ENCODE peak calls at places on chromosomes 3 and 15, in eight cellular contexts. One of them, this sample, is unnamed.

GRCh38 chr3:64354221-64354620 is 129.0 kb upstream of the PRICKLE2 start:
- DNase-seq in body of pancreas: no peak
- DNase-seq in IMR-90: peak
- DNase-seq in foreskin fibroblast: peak
- DNase-seq in osteocyte: no peak
- DNase-seq in GM06990: no peak
- DNase-seq in bronchial epithelial cell: peak
- DNase-seq in AG09309: no peak
- DNase-seq in this sample: no peak

GRCh38 chr3:11637901-11638668 is 5.6 kb downstream of the VGLL4 start:
- DNase-seq in body of pancreas: no peak
- DNase-seq in IMR-90: peak
- DNase-seq in foreskin fibroblast: peak
- DNase-seq in osteocyte: no peak
- DNase-seq in GM06990: no peak
- DNase-seq in bronchial epithelial cell: no peak
- DNase-seq in AG09309: peak
- DNase-seq in this sample: no peak

GRCh38 chr15:25727867-25728600 is 135.1 kb downstream of the ATP10A start:
- DNase-seq in body of pancreas: no peak
- DNase-seq in IMR-90: no peak
- DNase-seq in foreskin fibroblast: no peak
- DNase-seq in osteocyte: peak
- DNase-seq in GM06990: no peak
- DNase-seq in bronchial epithelial cell: no peak
- DNase-seq in AG09309: no peak
- DNase-seq in this sample: peak

GRCh38 chr15:30962659-30963058 is 28.8 kb downstream of the MTMR10 start:
- DNase-seq in body of pancreas: no peak
- DNase-seq in IMR-90: no peak
- DNase-seq in foreskin fibroblast: no peak
- DNase-seq in osteocyte: no peak
- DNase-seq in GM06990: no peak
- DNase-seq in bronchial epithelial cell: no peak
- DNase-seq in AG09309: no peak
- DNase-seq in this sample: no peak

GRCh38 chr15:60905587-60905986 is 323.5 kb downstream of the RORA start:
- DNase-seq in body of pancreas: peak
- DNase-seq in IMR-90: no peak
- DNase-seq in foreskin fibroblast: no peak
- DNase-seq in osteocyte: no peak
- DNase-seq in GM06990: no peak
- DNase-seq in bronchial epithelial cell: peak
- DNase-seq in AG09309: no peak
- DNase-seq in this sample: no peak

GRCh38 chr15:98417346-98417745 is 231.0 kb upstream of the IGF1R start:
- DNase-seq in body of pancreas: no peak
- DNase-seq in IMR-90: no peak
- DNase-seq in foreskin fibroblast: no peak
- DNase-seq in osteocyte: no peak
- DNase-seq in GM06990: no peak
- DNase-seq in bronchial epithelial cell: no peak
- DNase-seq in AG09309: no peak
- DNase-seq in this sample: no peak

GRCh38 chr15:90845201-90845949 is 23.0 kb upstream of the FURIN start:
- DNase-seq in body of pancreas: no peak
- DNase-seq in IMR-90: peak
- DNase-seq in foreskin fibroblast: peak
- DNase-seq in osteocyte: no peak
- DNase-seq in GM06990: peak
- DNase-seq in bronchial epithelial cell: peak
- DNase-seq in AG09309: peak
- DNase-seq in this sample: no peak

GRCh38 chr3:242986-243706 is 46.6 kb downstream of the CHL1 start:
- DNase-seq in body of pancreas: no peak
- DNase-seq in IMR-90: peak
- DNase-seq in foreskin fibroblast: no peak
- DNase-seq in osteocyte: no peak
- DNase-seq in GM06990: no peak
- DNase-seq in bronchial epithelial cell: peak
- DNase-seq in AG09309: no peak
- DNase-seq in this sample: no peak

GRCh38 chr3:66655119-66655518 is 154.3 kb upstream of the LRIG1 start:
- DNase-seq in body of pancreas: no peak
- DNase-seq in IMR-90: no peak
- DNase-seq in foreskin fibroblast: no peak
- DNase-seq in osteocyte: no peak
- DNase-seq in GM06990: no peak
- DNase-seq in bronchial epithelial cell: no peak
- DNase-seq in AG09309: no peak
- DNase-seq in this sample: no peak

GRCh38 chr3:156360992-156361391 is 193.9 kb downstream of the SSR3 start:
- DNase-seq in body of pancreas: no peak
- DNase-seq in IMR-90: no peak
- DNase-seq in foreskin fibroblast: no peak
- DNase-seq in osteocyte: no peak
- DNase-seq in GM06990: no peak
- DNase-seq in bronchial epithelial cell: no peak
- DNase-seq in AG09309: no peak
- DNase-seq in this sample: no peak

GRCh38 chr3:71018794-71019193 is 564.7 kb downstream of the FOXP1 start:
- DNase-seq in body of pancreas: no peak
- DNase-seq in IMR-90: no peak
- DNase-seq in foreskin fibroblast: no peak
- DNase-seq in osteocyte: no peak
- DNase-seq in GM06990: no peak
- DNase-seq in bronchial epithelial cell: no peak
- DNase-seq in AG09309: no peak
- DNase-seq in this sample: no peak

GRCh38 chr3:159884661-159885402 is 103.8 kb upstream of the IL12A start:
- DNase-seq in body of pancreas: no peak
- DNase-seq in IMR-90: peak
- DNase-seq in foreskin fibroblast: peak
- DNase-seq in osteocyte: no peak
- DNase-seq in GM06990: no peak
- DNase-seq in bronchial epithelial cell: peak
- DNase-seq in AG09309: no peak
- DNase-seq in this sample: no peak

GRCh38 chr3:117398166-117398954 is 688.8 kb downstream of the TUSC7 start:
- DNase-seq in body of pancreas: peak
- DNase-seq in IMR-90: no peak
- DNase-seq in foreskin fibroblast: no peak
- DNase-seq in osteocyte: no peak
- DNase-seq in GM06990: no peak
- DNase-seq in bronchial epithelial cell: no peak
- DNase-seq in AG09309: no peak
- DNase-seq in this sample: no peak

GRCh38 chr15:70318594-70318993 is 220.9 kb upstream of the TLE3 start:
- DNase-seq in body of pancreas: no peak
- DNase-seq in IMR-90: no peak
- DNase-seq in foreskin fibroblast: peak
- DNase-seq in osteocyte: peak
- DNase-seq in GM06990: no peak
- DNase-seq in bronchial epithelial cell: no peak
- DNase-seq in AG09309: no peak
- DNase-seq in this sample: no peak

GRCh38 chr3:114660124-114660523 is 366.3 kb downstream of the TIGIT start:
- DNase-seq in body of pancreas: no peak
- DNase-seq in IMR-90: peak
- DNase-seq in foreskin fibroblast: peak
- DNase-seq in osteocyte: no peak
- DNase-seq in GM06990: no peak
- DNase-seq in bronchial epithelial cell: no peak
- DNase-seq in AG09309: no peak
- DNase-seq in this sample: peak

GRCh38 chr3:69012836-69013255 is 638 bp downstream of the EOGT start:
- DNase-seq in body of pancreas: peak
- DNase-seq in IMR-90: peak
- DNase-seq in foreskin fibroblast: peak
- DNase-seq in osteocyte: no peak
- DNase-seq in GM06990: peak
- DNase-seq in bronchial epithelial cell: peak
- DNase-seq in AG09309: no peak
- DNase-seq in this sample: peak
- TF ChIP-seq CTCF in body of pancreas: no peak
- TF ChIP-seq CTCF in IMR-90: no peak
- TF ChIP-seq CTCF in foreskin fibroblast: no peak
- TF ChIP-seq CTCF in osteocyte: no peak
- TF ChIP-seq CTCF in GM06990: no peak
- TF ChIP-seq CTCF in bronchial epithelial cell: peak
- TF ChIP-seq CTCF in AG09309: no peak
- TF ChIP-seq CTCF in this sample: no peak

GRCh38 chr3:123767020-123767394 is 117.1 kb downstream of the MYLK start:
- DNase-seq in body of pancreas: no peak
- DNase-seq in IMR-90: no peak
- DNase-seq in foreskin fibroblast: no peak
- DNase-seq in osteocyte: no peak
- DNase-seq in GM06990: no peak
- DNase-seq in bronchial epithelial cell: no peak
- DNase-seq in AG09309: no peak
- DNase-seq in this sample: no peak
- TF ChIP-seq CTCF in body of pancreas: no peak
- TF ChIP-seq CTCF in IMR-90: no peak
- TF ChIP-seq CTCF in foreskin fibroblast: no peak
- TF ChIP-seq CTCF in osteocyte: no peak
- TF ChIP-seq CTCF in GM06990: no peak
- TF ChIP-seq CTCF in bronchial epithelial cell: no peak
- TF ChIP-seq CTCF in AG09309: no peak
- TF ChIP-seq CTCF in this sample: no peak

DNA sequence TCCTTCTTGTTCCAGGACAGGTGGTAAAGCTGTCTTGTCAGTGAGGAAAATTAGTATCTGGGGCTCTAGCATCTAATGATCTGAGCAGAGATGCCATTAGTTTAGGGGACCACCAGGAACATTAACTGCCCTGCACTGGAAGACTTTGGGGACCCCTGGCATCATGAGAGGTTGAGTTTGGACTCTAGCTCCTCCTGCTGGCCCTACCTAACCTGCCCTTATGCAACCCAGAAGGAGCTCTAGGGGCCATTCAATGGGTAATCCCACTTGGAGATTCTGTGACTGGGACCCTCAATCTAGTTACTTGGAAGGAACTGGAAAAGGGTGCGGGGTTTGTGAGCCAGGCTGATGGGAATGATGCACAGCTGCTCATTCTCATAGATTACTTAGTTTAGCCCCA is 451.0 kb downstream of the EPHB1 start:
- DNase-seq in body of pancreas: no peak
- DNase-seq in IMR-90: no peak
- DNase-seq in foreskin fibroblast: no peak
- DNase-seq in osteocyte: no peak
- DNase-seq in GM06990: no peak
- DNase-seq in bronchial epithelial cell: no peak
- DNase-seq in AG09309: no peak
- DNase-seq in this sample: no peak
- TF ChIP-seq CTCF in body of pancreas: no peak
- TF ChIP-seq CTCF in IMR-90: no peak
- TF ChIP-seq CTCF in foreskin fibroblast: peak
- TF ChIP-seq CTCF in osteocyte: no peak
- TF ChIP-seq CTCF in GM06990: peak
- TF ChIP-seq CTCF in bronchial epithelial cell: no peak
- TF ChIP-seq CTCF in AG09309: peak
- TF ChIP-seq CTCF in this sample: no peak

GRCh38 chr3:142853270-142854163 is 35.4 kb downstream of the PCOLCE2 start:
- DNase-seq in body of pancreas: peak
- DNase-seq in IMR-90: peak
- DNase-seq in foreskin fibroblast: peak
- DNase-seq in osteocyte: no peak
- DNase-seq in GM06990: no peak
- DNase-seq in bronchial epithelial cell: peak
- DNase-seq in AG09309: no peak
- DNase-seq in this sample: peak
- TF ChIP-seq CTCF in body of pancreas: no peak
- TF ChIP-seq CTCF in IMR-90: no peak
- TF ChIP-seq CTCF in foreskin fibroblast: no peak
- TF ChIP-seq CTCF in osteocyte: no peak
- TF ChIP-seq CTCF in GM06990: no peak
- TF ChIP-seq CTCF in bronchial epithelial cell: no peak
- TF ChIP-seq CTCF in AG09309: no peak
- TF ChIP-seq CTCF in this sample: no peak

GRCh38 chr3:45937206-45938042 is 5.8 kb upstream of the CXCR6 start:
- DNase-seq in body of pancreas: no peak
- DNase-seq in IMR-90: no peak
- DNase-seq in foreskin fibroblast: no peak
- DNase-seq in osteocyte: no peak
- DNase-seq in GM06990: no peak
- DNase-seq in bronchial epithelial cell: no peak
- DNase-seq in AG09309: no peak
- DNase-seq in this sample: no peak
- TF ChIP-seq CTCF in body of pancreas: no peak
- TF ChIP-seq CTCF in IMR-90: no peak
- TF ChIP-seq CTCF in foreskin fibroblast: no peak
- TF ChIP-seq CTCF in osteocyte: no peak
- TF ChIP-seq CTCF in GM06990: no peak
- TF ChIP-seq CTCF in bronchial epithelial cell: no peak
- TF ChIP-seq CTCF in AG09309: no peak
- TF ChIP-seq CTCF in this sample: no peak

GRCh38 chr15:50148362-50148963 is 29.4 kb upstream of the ATP8B4 start:
- DNase-seq in body of pancreas: no peak
- DNase-seq in IMR-90: peak
- DNase-seq in foreskin fibroblast: peak
- DNase-seq in osteocyte: no peak
- DNase-seq in GM06990: no peak
- DNase-seq in bronchial epithelial cell: peak
- DNase-seq in AG09309: no peak
- DNase-seq in this sample: no peak
- TF ChIP-seq CTCF in body of pancreas: no peak
- TF ChIP-seq CTCF in IMR-90: peak
- TF ChIP-seq CTCF in foreskin fibroblast: peak
- TF ChIP-seq CTCF in osteocyte: peak
- TF ChIP-seq CTCF in GM06990: peak
- TF ChIP-seq CTCF in bronchial epithelial cell: peak
- TF ChIP-seq CTCF in AG09309: peak
- TF ChIP-seq CTCF in this sample: no peak

DNA sequence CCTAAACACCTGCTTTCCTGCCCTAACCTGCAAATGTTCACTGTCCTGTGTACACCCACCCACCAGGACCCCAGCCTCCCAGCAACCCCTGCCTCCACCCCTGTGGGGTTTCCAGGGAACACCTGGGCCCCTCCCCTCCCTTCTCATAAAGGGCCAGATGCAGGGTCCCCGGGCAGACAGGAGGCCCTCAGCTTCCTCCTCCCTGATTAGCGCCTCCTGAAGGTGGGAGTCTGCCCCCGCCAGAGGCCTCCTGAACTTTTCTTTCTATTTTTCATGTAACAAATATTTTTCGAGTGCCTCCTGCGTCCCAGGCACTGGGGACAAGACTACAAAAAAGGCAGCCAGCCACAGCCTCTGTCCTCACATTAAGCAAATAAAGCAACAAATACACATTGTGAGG is 135.4 kb upstream of the LINGO1 start:
- DNase-seq in body of pancreas: no peak
- DNase-seq in IMR-90: no peak
- DNase-seq in foreskin fibroblast: no peak
- DNase-seq in osteocyte: no peak
- DNase-seq in GM06990: no peak
- DNase-seq in bronchial epithelial cell: no peak
- DNase-seq in AG09309: no peak
- DNase-seq in this sample: no peak
- TF ChIP-seq CTCF in body of pancreas: no peak
- TF ChIP-seq CTCF in IMR-90: no peak
- TF ChIP-seq CTCF in foreskin fibroblast: no peak
- TF ChIP-seq CTCF in osteocyte: no peak
- TF ChIP-seq CTCF in GM06990: no peak
- TF ChIP-seq CTCF in bronchial epithelial cell: no peak
- TF ChIP-seq CTCF in AG09309: no peak
- TF ChIP-seq CTCF in this sample: no peak

This sample was measured in stomach.